ENCODE peak calls at places on chromosomes 3 and 15, in eight cellular contexts. W is aorta; P is iPS-NIHi11; C is ACHN; A is activated T-cell treated with anti-CD3 and anti-CD28 coated beads for 24 hours; I is mesothelial cell of epicardium; T is GM12891; O is activated CD4-positive, alpha-beta T cell treated with anti-CD3 and anti-CD28 coated beads, Interleukin-2, amount 50 U/mL, for 24 hours. J is an unnamed sample.
A peak's percentile ranks its signal among the peaks of the same experiment; 100 is the strongest.

GRCh38 chr3:30286007-30286669 is 320.3 kb upstream of the TGFBR2 start:
- DNase-seq in W (peak; percentile 86), C (peak; percentile 76), T (no peak), A (no peak), O (no peak), I (no peak), P (peak; percentile 37), J (no peak)

GRCh38 chr15:43775411-43775965 is 1.3 kb downstream of the ELL3 start:
- DNase-seq in I (no peak), C (peak; percentile 53), A (no peak), P (peak; percentile 39), W (no peak), T (no peak), O (no peak), J (no peak)

GRCh38 chr3:71518089-71518488 is 65.4 kb downstream of the FOXP1 start:
- DNase-seq in A (no peak), C (no peak), T (no peak), I (no peak), O (no peak), W (no peak), P (no peak), J (no peak)

GRCh38 chr15:34795267-34796081 is at the start of gene ACTC1:
- DNase-seq in W (peak; percentile 83), C (peak; percentile 43), A (no peak), T (peak; percentile 9), O (no peak), P (peak; percentile 85), I (peak; percentile 49), J (no peak)

GRCh38 chr3:158792709-158793108 is 9.1 kb upstream of the MFSD1 start:
- DNase-seq in A (no peak), T (no peak), P (no peak), O (no peak), I (no peak), W (peak; percentile 57), C (peak; percentile 47), J (no peak)

GRCh38 chr15:73599934-73600333 is 33.3 kb downstream of the NPTN start:
- DNase-seq in O (no peak), T (no peak), P (no peak), W (no peak), C (peak; percentile 57), A (no peak), I (no peak), J (no peak)

GRCh38 chr3:135034881-135035440 is 239.9 kb downstream of the EPHB1 start:
- DNase-seq in O (no peak), T (no peak), I (no peak), A (no peak), W (no peak), C (peak; percentile 31), P (no peak), J (no peak)

GRCh38 chr3:40970067-40970466 is 229.2 kb upstream of the CTNNB1 start:
- DNase-seq in I (no peak), P (no peak), C (no peak), T (no peak), W (no peak), A (no peak), O (no peak), J (no peak)

GRCh38 chr3:169686874-169687273 is 23.4 kb upstream of the MECOM start:
- DNase-seq in O (no peak), C (no peak), W (no peak), P (no peak), A (no peak), T (no peak), I (no peak), J (no peak)

GRCh38 chr15:88454231-88454630 is 13.0 kb downstream of the MRPL46 start:
- DNase-seq in A (no peak), W (no peak), O (no peak), P (no peak), T (no peak), C (no peak), I (no peak), J (no peak)

GRCh38 chr3:129626744-129627349 is 20.4 kb upstream of the PLXND1 start:
- DNase-seq in T (peak; percentile 97), C (peak; percentile 90), O (peak; percentile 52), I (no peak), A (peak; percentile 62), P (peak; percentile 94), W (peak; percentile 97), J (peak; percentile 77)

J was measured in NT2/D1.